ENCODE peak calls at places on chromosomes 2 and 18, in nine cellular contexts. R is HS-5; D is GM23248; H is NAMALWA; O is breast epithelium; N is activated naive CD4-positive, alpha-beta T cell treated with anti-CD3 and anti-CD28 coated beads, Interleukin-2, amount 50 U/mL, for 16 hours; F is H54; E is heart right ventricle; T is activated CD4-positive, alpha-beta T cell treated with anti-CD3 and anti-CD28 coated beads, Interleukin-2, amount 50 U/mL, for 1 hour. U is an unnamed sample.

GRCh38 chr2:174878537-174879147 is 114.4 kb upstream of the CHRNA1 start:
- DNase-seq in E (peak; percentile 20), R (no peak), F (no peak), N (no peak), T (no peak), H (no peak), D (peak; percentile 71), O (no peak), U (peak; percentile 5)

GRCh38 chr2:174263989-174264388 is 15.7 kb upstream of the OLA1 start:
- DNase-seq in H (no peak), F (peak; percentile 40), O (no peak), E (no peak), N (no peak), D (peak; percentile 80), R (peak; percentile 83), T (no peak), U (peak; percentile 86)

GRCh38 chr2:229081411-229081810 is 189.7 kb downstream of the PID1 start:
- DNase-seq in R (no peak), N (no peak), O (no peak), T (no peak), D (no peak), F (no peak), H (no peak), E (no peak), U (no peak)

GRCh38 chr2:99998981-99999380 is 143.4 kb downstream of the AFF3 start:
- DNase-seq in H (no peak), F (no peak), R (no peak), T (no peak), N (no peak), D (no peak), E (no peak), O (no peak), U (no peak)

GRCh38 chr2:52222128-52222527 is 1190.2 kb upstream of the NRXN1 start:
- DNase-seq in N (no peak), D (peak; percentile 5), F (no peak), R (peak; percentile 16), E (no peak), T (no peak), H (no peak), O (no peak), U (peak; percentile 1)

GRCh38 chr2:17594533-17595391 is 54.3 kb downstream of the VSNL1 start:
- DNase-seq in D (peak; percentile 71), N (no peak), E (no peak), R (no peak), H (no peak), F (no peak), O (no peak), T (no peak), U (no peak)

GRCh38 chr2:191171708-191172355 is 21.0 kb upstream of the STAT4 start:
- DNase-seq in N (peak; percentile 17), D (peak; percentile 97), O (peak; percentile 47), T (no peak), F (no peak), E (no peak), H (no peak), R (peak; percentile 100), U (peak; percentile 85)

GRCh38 chr18:74682998-74683311 is 85.3 kb downstream of the ZNF407 start:
- DNase-seq in E (no peak), N (no peak), F (no peak), T (no peak), H (no peak), R (no peak), O (no peak), D (peak; percentile 35), U (no peak)

GRCh38 chr2:36770542-36771287 is 74.2 kb downstream of the VIT start:
- DNase-seq in O (no peak), H (peak; percentile 68), D (peak; percentile 52), T (peak; percentile 23), N (no peak), R (no peak), F (peak; percentile 72), E (no peak), U (peak; percentile 52)

GRCh38 chr18:13026583-13027270 is 35.6 kb downstream of the CEP192 start:
- DNase-seq in R (no peak), T (no peak), N (no peak), H (no peak), F (no peak), E (no peak), O (no peak), D (peak; percentile 7), U (no peak)

GRCh38 chr2:168130302-168130701 is 117.1 kb downstream of the STK39 start:
- DNase-seq in H (no peak), O (no peak), N (no peak), T (no peak), D (no peak), R (no peak), F (no peak), E (no peak), U (no peak)

GRCh38 chr2:70399046-70399445 is 97.2 kb upstream of the FAM136A start:
- DNase-seq in D (no peak), E (no peak), R (no peak), T (no peak), F (no peak), H (no peak), N (no peak), O (no peak), U (no peak)

GRCh38 chr2:32977228-32977758 is 30.5 kb downstream of the LTBP1 start:
- DNase-seq in H (no peak), F (peak; percentile 73), T (no peak), E (peak; percentile 87), N (no peak), O (peak; percentile 20), D (peak; percentile 28), R (no peak), U (peak; percentile 82)

GRCh38 chr2:207504513-207505171 is 25.1 kb upstream of the CREB1 start:
- DNase-seq in N (no peak), T (no peak), R (no peak), F (no peak), E (peak; percentile 24), O (no peak), H (no peak), D (peak; percentile 78), U (no peak)

GRCh38 chr2:176147790-176148496 is 3.4 kb upstream of the HOXD4 start:
- DNase-seq in O (no peak), N (no peak), E (no peak), F (no peak), H (no peak), R (no peak), T (no peak), D (no peak), U (no peak)

GRCh38 chr2:220104871-220105351 is 477.5 kb downstream of the SLC4A3 start:
- DNase-seq in F (peak; percentile 27), O (no peak), H (peak; percentile 33), D (peak; percentile 94), R (no peak), N (no peak), T (no peak), E (peak; percentile 31), U (peak; percentile 23)

GRCh38 chr2:217954051-217954450 is 48.7 kb downstream of the TNS1 start:
- DNase-seq in F (no peak), H (no peak), N (no peak), O (no peak), D (no peak), T (no peak), R (no peak), E (no peak), U (no peak)

GRCh38 chr2:142892715-142893114 is 15.3 kb downstream of the KYNU start:
- DNase-seq in T (no peak), E (no peak), R (no peak), D (no peak), N (no peak), H (peak; percentile 41), F (no peak), O (no peak), U (no peak)

GRCh38 chr2:27653397-27653796 is 10.0 kb downstream of the SUPT7L start:
- DNase-seq in O (no peak), N (no peak), E (no peak), F (no peak), D (peak; percentile 18), T (no peak), H (no peak), R (no peak), U (no peak)

GRCh38 chr18:46502444-46502843 is 154.6 kb downstream of the LOXHD1 start:
- DNase-seq in R (no peak), O (no peak), H (peak; percentile 21), D (no peak), T (no peak), N (no peak), F (no peak), E (no peak), U (peak; percentile 8)

GRCh38 chr2:182101263-182101662 is 115.6 kb downstream of the PPP1R1C start:
- DNase-seq in F (no peak), H (peak; percentile 34), R (no peak), D (peak; percentile 3), T (no peak), O (no peak), N (no peak), E (no peak), U (peak; percentile 4)

GRCh38 chr2:210028178-210028577 is 25.7 kb downstream of the RPE start:
- DNase-seq in F (no peak), O (no peak), N (no peak), H (no peak), T (no peak), R (no peak), E (no peak), D (no peak), U (no peak)